ENCODE peak calls at places on chromosomes 5 and 9, in four cellular contexts. J, Q, H and I are unnamed samples.
A peak's percentile ranks its signal among the peaks of the same experiment; 100 is the strongest.

GRCh38 chr5:123099514-123100151 is 10.6 kb downstream of the PRDM6 start:
- DNase-seq in Q (no peak), J (no peak), H (no peak), I (no peak)

GRCh38 chr9:104864675-104865104 is 63.3 kb downstream of the ABCA1 start:
- DNase-seq in H (no peak), J (peak; percentile 67), Q (no peak), I (no peak)

GRCh38 chr9:2955616-2956015 is 111.7 kb upstream of the PUM3 start:
- DNase-seq in Q (no peak), H (no peak), J (no peak), I (no peak)

GRCh38 chr5:78905084-78905938 is 79.8 kb downstream of the ARSB start:
- DNase-seq in H (no peak), J (no peak), Q (no peak), I (no peak)

GRCh38 chr5:39658861-39659260 is 234.1 kb upstream of the DAB2 start:
- DNase-seq in Q (no peak), H (no peak), J (no peak), I (no peak)

GRCh38 chr5:93819666-93820065 is 78.3 kb upstream of the POU5F2 start:
- DNase-seq in Q (no peak), J (no peak), H (no peak), I (no peak)

GRCh38 chr5:120326651-120327050 is 137.4 kb upstream of the PRR16 start:
- DNase-seq in H (no peak), J (no peak), Q (no peak), I (no peak)

GRCh38 chr5:15285901-15286583 is 213.9 kb upstream of the FBXL7 start:
- DNase-seq in J (no peak), H (peak; percentile 25), Q (no peak), I (no peak)

GRCh38 chr9:37105169-37105750 is 15.1 kb upstream of the ZCCHC7 start:
- DNase-seq in H (no peak), J (no peak), Q (no peak), I (no peak)

GRCh38 chr9:127899200-127899943 is at the start of gene ST6GALNAC6:
- DNase-seq in H (no peak), Q (peak; percentile 93), J (peak; percentile 84), I (peak; percentile 87)

GRCh38 chr9:76725885-76726284 is 38.4 kb upstream of the PCA3 start:
- DNase-seq in H (no peak), J (no peak), Q (no peak), I (no peak)

GRCh38 chr5:73160239-73160671 is 12.7 kb upstream of the TMEM174 start:
- DNase-seq in H (no peak), J (no peak), Q (no peak), I (no peak)

GRCh38 chr9:87657893-87658292 is 68.0 kb upstream of the CTSL start:
- DNase-seq in Q (no peak), J (no peak), H (no peak), I (no peak)

GRCh38 chr9:37693265-37693664 is 42.5 kb downstream of the FRMPD1 start:
- DNase-seq in H (no peak), J (no peak), Q (no peak), I (peak; percentile 61)

GRCh38 chr5:1551426-1551825 is 27.7 kb upstream of the LPCAT1 start:
- DNase-seq in J (no peak), H (no peak), Q (no peak), I (no peak)

GRCh38 chr5:140794594-140795258 is at the start of gene PCDHA2:
- DNase-seq in H (peak; percentile 48), J (no peak), Q (no peak), I (no peak)